ENCODE peak calls at places on chromosomes 6 and 20, in nine cellular contexts. Y, D, U, O, V, S, Z, E and Q are unnamed samples.

GRCh38 chr6:1379026-1379809 is 10.2 kb upstream of the FOXF2 start:
- DNase-seq in Z (no peak), Y (no peak), E (no peak), O (no peak), V (no peak), D (no peak), U (no peak), S (no peak), Q (no peak)

GRCh38 chr6:3372184-3372846 is 84.5 kb downstream of the SLC22A23 start:
- DNase-seq in V (no peak), Z (no peak), Y (no peak), S (no peak), U (no peak), D (no peak), E (no peak), O (no peak), Q (no peak)

GRCh38 chr6:131015630-131016263 is 47.3 kb downstream of the EPB41L2 start:
- DNase-seq in U (no peak), Z (no peak), E (no peak), S (no peak), O (no peak), Y (no peak), D (peak; percentile 8), V (no peak), Q (peak; percentile 25)

GRCh38 chr6:156934054-156934424 is 156.9 kb downstream of the ARID1B start:
- DNase-seq in S (no peak), V (no peak), D (peak; percentile 16), O (peak; percentile 60), U (no peak), Z (no peak), E (no peak), Y (no peak), Q (no peak)

GRCh38 chr20:15619341-15619740 is 953.9 kb downstream of the KIF16B start:
- DNase-seq in O (no peak), Y (no peak), Z (no peak), S (no peak), D (no peak), V (no peak), E (no peak), U (no peak), Q (no peak)

GRCh38 chr20:2866236-2866635 is 7.0 kb upstream of the PTPRA start:
- DNase-seq in D (no peak), U (no peak), O (no peak), Y (no peak), E (no peak), Z (no peak), S (no peak), V (no peak), Q (no peak)

GRCh38 chr6:158707826-158708225 is 58.0 kb downstream of the SYTL3 start:
- DNase-seq in V (peak; percentile 71), U (no peak), D (peak; percentile 84), E (peak; percentile 61), Z (no peak), Y (no peak), O (no peak), S (no peak), Q (no peak)

GRCh38 chr6:68572525-68572924 is 62.6 kb upstream of the ADGRB3 start:
- DNase-seq in V (peak; percentile 60), Z (no peak), O (peak; percentile 64), S (no peak), E (no peak), U (no peak), D (peak; percentile 1), Y (no peak), Q (no peak)

GRCh38 chr6:40882321-40882720 is 156.7 kb downstream of the UNC5CL start:
- DNase-seq in S (no peak), O (no peak), D (no peak), E (no peak), V (no peak), Y (no peak), U (no peak), Z (no peak), Q (no peak)

GRCh38 chr6:27295301-27296079 is 16.6 kb downstream of the POM121L2 start:
- DNase-seq in Z (no peak), S (no peak), E (no peak), O (peak; percentile 88), Y (no peak), D (peak; percentile 82), U (no peak), V (no peak), Q (no peak)
- H3K4me3 ChIP-seq in Z (no peak overlapping the region), S (no peak overlapping the region), E (no peak overlapping the region), O (peak overlapping the region; percentile 76), Y (no peak overlapping the region), D (peak overlapping the region; percentile 63), U (no peak overlapping the region), V (no peak overlapping the region), Q (no peak overlapping the region)

GRCh38 chr6:63478751-63479150 is 93.5 kb upstream of the LOC128125822 start:
- DNase-seq in V (no peak), U (no peak), O (no peak), S (no peak), Z (no peak), Y (no peak), D (peak; percentile 8), E (no peak), Q (no peak)

GRCh38 chr6:63476302-63476701 is 96.0 kb upstream of the LOC128125822 start:
- DNase-seq in U (no peak), Z (no peak), D (no peak), Y (no peak), S (no peak), E (no peak), V (no peak), O (no peak), Q (no peak)

GRCh38 chr6:63475707-63476106 is 96.6 kb upstream of the LOC128125822 start:
- DNase-seq in O (no peak), Z (peak; percentile 69), E (no peak), U (no peak), S (no peak), V (no peak), Y (no peak), D (no peak), Q (no peak)

GRCh38 chr6:63471654-63472053 is 100.6 kb upstream of the LOC128125822 start:
- DNase-seq in O (no peak), Y (no peak), E (no peak), V (no peak), Z (no peak), S (no peak), D (no peak), U (no peak), Q (no peak)

DNA sequence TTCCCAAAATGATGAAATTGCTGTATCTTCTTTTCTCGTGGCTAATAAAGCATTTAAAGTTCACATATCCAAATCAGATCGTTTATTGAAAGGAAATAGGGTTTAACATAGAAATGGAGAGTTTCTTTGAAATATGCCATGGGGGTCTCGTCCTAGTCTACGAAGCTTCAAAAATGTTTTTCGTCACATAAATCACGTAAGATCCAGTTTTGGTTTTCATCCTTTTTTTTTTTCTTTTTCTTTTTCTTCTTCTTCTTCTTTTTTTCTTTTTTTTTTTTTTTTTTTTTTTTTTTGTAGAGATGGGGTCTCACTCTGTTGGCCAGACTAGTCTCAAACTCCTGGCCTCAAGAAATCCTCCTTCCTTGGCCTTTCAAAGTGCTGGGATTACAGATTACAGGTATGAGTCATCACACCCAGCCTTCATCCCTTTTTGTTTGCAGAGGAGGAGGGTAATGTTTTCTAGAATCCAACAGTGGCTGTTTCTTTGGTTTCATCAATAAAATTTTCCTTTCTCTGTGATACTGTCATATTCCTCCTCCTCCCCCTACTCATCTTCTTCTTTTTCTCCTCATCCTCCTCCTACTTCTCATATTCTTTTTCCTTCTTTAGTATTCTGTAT is 94.7 kb upstream of the LOC128125822 start:
- DNase-seq in O (no peak), D (no peak), S (no peak), V (no peak), U (no peak), Z (no peak), E (no peak), Y (no peak), Q (no peak)
- H3K27ac ChIP-seq in O (no peak overlapping the region), D (no peak overlapping the region), S (no peak overlapping the region), V (no peak overlapping the region), U (no peak overlapping the region), Z (peak overlapping the region; percentile 68), E (no peak overlapping the region), Y (no peak overlapping the region), Q (no peak overlapping the region)

GRCh38 chr20:19211252-19211651 is 1.2 kb upstream of the SLC24A3 start:
- DNase-seq in O (no peak), D (no peak), Z (no peak), Y (no peak), V (no peak), E (no peak), S (no peak), U (no peak), Q (no peak)

GRCh38 chr20:19210426-19211155 is 1.9 kb upstream of the SLC24A3 start:
- DNase-seq in D (no peak), U (peak; percentile 49), S (no peak), E (no peak), V (no peak), O (no peak), Y (no peak), Z (no peak), Q (no peak)

GRCh38 chr20:19213946-19214490 is 1.6 kb downstream of the SLC24A3 start:
- DNase-seq in E (no peak), D (no peak), Z (no peak), V (no peak), S (no peak), Y (no peak), O (no peak), U (no peak), Q (no peak)

GRCh38 chr20:19212524-19213502 is at the start of gene SLC24A3:
- DNase-seq in O (peak; percentile 7), Y (peak; percentile 77), U (peak; percentile 81), D (peak; percentile 14), V (no peak), Z (peak; percentile 69), E (peak; percentile 87), S (peak; percentile 72), Q (no peak)

GRCh38 chr20:19211661-19212523 is 550 bp upstream of the SLC24A3 start:
- DNase-seq in O (no peak), Z (peak; percentile 60), U (peak; percentile 63), S (peak; percentile 37), E (peak; percentile 72), D (no peak), V (no peak), Y (peak; percentile 29), Q (no peak)
- H3K4me3 ChIP-seq in O (no peak overlapping the region), Z (peak overlapping the region; percentile 35), U (peak overlapping the region; percentile 64), S (peak overlapping the region; percentile 14), E (peak overlapping the region; percentile 81), D (peak overlapping the region; percentile 43), V (no peak overlapping the region), Y (peak overlapping the region; percentile 47), Q (no peak overlapping the region)

GRCh38 chr20:32751309-32752020 is 8.2 kb upstream of the COMMD7 start:
- DNase-seq in Z (no peak), Y (no peak), D (no peak), U (no peak), E (no peak), O (no peak), S (no peak), V (no peak), Q (no peak)

GRCh38 chr20:32749914-32750637 is 6.8 kb upstream of the COMMD7 start:
- DNase-seq in D (no peak), Y (no peak), U (no peak), O (no peak), Z (no peak), S (no peak), V (no peak), E (no peak), Q (no peak)

GRCh38 chr20:32752458-32753250 is 9.4 kb upstream of the COMMD7 start:
- DNase-seq in Z (no peak), V (no peak), D (peak; percentile 61), E (no peak), S (no peak), O (peak; percentile 68), U (no peak), Y (no peak), Q (no peak)

GRCh38 chr20:32753731-32754130 is 8.5 kb upstream of the DNMT3B start:
- DNase-seq in D (no peak), V (no peak), E (no peak), S (no peak), O (no peak), Y (no peak), U (no peak), Z (no peak), Q (no peak)

GRCh38 chr20:32752021-32752457 is 8.8 kb upstream of the COMMD7 start:
- DNase-seq in Z (no peak), Y (no peak), O (no peak), S (no peak), E (no peak), D (no peak), U (no peak), V (no peak), Q (no peak)
- H3K27ac ChIP-seq in Z (no peak overlapping the region), Y (no peak overlapping the region), O (peak overlapping the region; percentile 59), S (no peak overlapping the region), E (no peak overlapping the region), D (no peak overlapping the region), U (no peak overlapping the region), V (no peak overlapping the region), Q (no peak overlapping the region)